ENCODE peak calls at places on chromosomes 4 and X, in seven cellular contexts. One of them, this sample, is unnamed.

GRCh38 chr4:7971159-7971631 is 31.5 kb upstream of the AFAP1 start:
- DNase-seq in central memory CD4-positive, alpha-beta T cell: no peak
- DNase-seq in NCI-H774: no peak
- DNase-seq in RKO: no peak
- DNase-seq in small intestine: no peak
- DNase-seq in adipocyte: no peak
- DNase-seq in heart right ventricle: no peak
- DNase-seq in this sample: no peak

GRCh38 chr4:148589182-148589581 is 147.0 kb upstream of the NR3C2 start:
- DNase-seq in small intestine: no peak
- DNase-seq in adipocyte: no peak
- DNase-seq in NCI-H774: no peak
- DNase-seq in central memory CD4-positive, alpha-beta T cell: no peak
- DNase-seq in RKO: no peak
- DNase-seq in heart right ventricle: no peak
- DNase-seq in this sample: no peak

GRCh38 chr4:145484240-145484846 is 2.7 kb downstream of the SMAD1 start:
- DNase-seq in central memory CD4-positive, alpha-beta T cell: no peak
- DNase-seq in small intestine: no peak
- DNase-seq in RKO: peak
- DNase-seq in NCI-H774: no peak
- DNase-seq in heart right ventricle: no peak
- DNase-seq in adipocyte: no peak
- DNase-seq in this sample: no peak

GRCh38 chr4:185640809-185641675 is 105.7 kb upstream of the PDLIM3 start:
- DNase-seq in heart right ventricle: no peak
- DNase-seq in NCI-H774: peak
- DNase-seq in adipocyte: peak
- DNase-seq in RKO: peak
- DNase-seq in central memory CD4-positive, alpha-beta T cell: no peak
- DNase-seq in small intestine: peak
- DNase-seq in this sample: peak

GRCh38 chrX:71871367-71871766 is 39.3 kb upstream of the NHSL2 start:
- DNase-seq in RKO: no peak
- DNase-seq in small intestine: no peak
- DNase-seq in NCI-H774: no peak
- DNase-seq in heart right ventricle: no peak
- DNase-seq in adipocyte: no peak
- DNase-seq in central memory CD4-positive, alpha-beta T cell: no peak
- DNase-seq in this sample: no peak

GRCh38 chr4:73608677-73609594 is 11.3 kb downstream of the RASSF6 start:
- DNase-seq in small intestine: peak
- DNase-seq in adipocyte: peak
- DNase-seq in RKO: peak
- DNase-seq in central memory CD4-positive, alpha-beta T cell: no peak
- DNase-seq in NCI-H774: peak
- DNase-seq in heart right ventricle: no peak
- DNase-seq in this sample: no peak

GRCh38 chr4:122992111-122992510 is 69.7 kb upstream of the NUDT6 start:
- DNase-seq in RKO: peak
- DNase-seq in adipocyte: no peak
- DNase-seq in NCI-H774: no peak
- DNase-seq in heart right ventricle: no peak
- DNase-seq in small intestine: no peak
- DNase-seq in central memory CD4-positive, alpha-beta T cell: no peak
- DNase-seq in this sample: no peak

GRCh38 chr4:8773124-8773931 is 98.3 kb downstream of the HMX1 start:
- DNase-seq in central memory CD4-positive, alpha-beta T cell: no peak
- DNase-seq in NCI-H774: no peak
- DNase-seq in heart right ventricle: no peak
- DNase-seq in RKO: no peak
- DNase-seq in small intestine: no peak
- DNase-seq in adipocyte: no peak
- DNase-seq in this sample: no peak

GRCh38 chrX:150365953-150366911 is 3.1 kb downstream of the MAMLD1 start:
- DNase-seq in heart right ventricle: peak
- DNase-seq in adipocyte: peak
- DNase-seq in small intestine: no peak
- DNase-seq in NCI-H774: no peak
- DNase-seq in central memory CD4-positive, alpha-beta T cell: no peak
- DNase-seq in RKO: peak
- DNase-seq in this sample: peak

GRCh38 chr4:7867191-7867590 is 72.5 kb downstream of the AFAP1 start:
- DNase-seq in small intestine: no peak
- DNase-seq in NCI-H774: no peak
- DNase-seq in central memory CD4-positive, alpha-beta T cell: no peak
- DNase-seq in heart right ventricle: no peak
- DNase-seq in adipocyte: no peak
- DNase-seq in RKO: no peak
- DNase-seq in this sample: no peak

GRCh38 chr4:102823897-102824296 is 3.5 kb downstream of the UBE2D3 start:
- DNase-seq in heart right ventricle: no peak
- DNase-seq in NCI-H774: no peak
- DNase-seq in adipocyte: peak
- DNase-seq in small intestine: peak
- DNase-seq in RKO: peak
- DNase-seq in central memory CD4-positive, alpha-beta T cell: no peak
- DNase-seq in this sample: no peak

GRCh38 chr4:16759781-16760459 is 138.5 kb downstream of the LDB2 start:
- DNase-seq in RKO: no peak
- DNase-seq in heart right ventricle: no peak
- DNase-seq in small intestine: no peak
- DNase-seq in central memory CD4-positive, alpha-beta T cell: no peak
- DNase-seq in adipocyte: peak
- DNase-seq in NCI-H774: no peak
- DNase-seq in this sample: no peak

GRCh38 chr4:189511581-189511980 is 429.1 kb upstream of the FRG1 start:
- DNase-seq in small intestine: no peak
- DNase-seq in NCI-H774: no peak
- DNase-seq in heart right ventricle: no peak
- DNase-seq in adipocyte: no peak
- DNase-seq in central memory CD4-positive, alpha-beta T cell: no peak
- DNase-seq in RKO: no peak
- DNase-seq in this sample: no peak

GRCh38 chr4:76956961-76957738 is 7.6 kb downstream of the SEPTIN11 start:
- DNase-seq in heart right ventricle: peak
- DNase-seq in small intestine: peak
- DNase-seq in adipocyte: no peak
- DNase-seq in NCI-H774: no peak
- DNase-seq in central memory CD4-positive, alpha-beta T cell: no peak
- DNase-seq in RKO: no peak
- DNase-seq in this sample: no peak

GRCh38 chr4:154603033-154603943 is 9.2 kb downstream of the FGG start:
- DNase-seq in RKO: no peak
- DNase-seq in central memory CD4-positive, alpha-beta T cell: no peak
- DNase-seq in NCI-H774: no peak
- DNase-seq in adipocyte: no peak
- DNase-seq in small intestine: no peak
- DNase-seq in heart right ventricle: no peak
- DNase-seq in this sample: no peak

GRCh38 chr4:144594471-144594986 is 51.4 kb upstream of the HHIP start:
- DNase-seq in heart right ventricle: no peak
- DNase-seq in small intestine: no peak
- DNase-seq in adipocyte: no peak
- DNase-seq in central memory CD4-positive, alpha-beta T cell: no peak
- DNase-seq in NCI-H774: no peak
- DNase-seq in RKO: no peak
- DNase-seq in this sample: no peak

GRCh38 chr4:158322119-158322518 is 111.8 kb downstream of the TMEM144 start:
- DNase-seq in RKO: no peak
- DNase-seq in NCI-H774: no peak
- DNase-seq in small intestine: peak
- DNase-seq in heart right ventricle: no peak
- DNase-seq in adipocyte: no peak
- DNase-seq in central memory CD4-positive, alpha-beta T cell: no peak
- DNase-seq in this sample: no peak

GRCh38 chr4:186749611-186750281 is 26.1 kb upstream of the FAT1 start:
- DNase-seq in NCI-H774: no peak
- DNase-seq in small intestine: peak
- DNase-seq in adipocyte: no peak
- DNase-seq in central memory CD4-positive, alpha-beta T cell: no peak
- DNase-seq in heart right ventricle: no peak
- DNase-seq in RKO: no peak
- DNase-seq in this sample: no peak

GRCh38 chr4:7156273-7157139 is 35.8 kb upstream of the SORCS2 start:
- DNase-seq in NCI-H774: no peak
- DNase-seq in heart right ventricle: peak
- DNase-seq in small intestine: no peak
- DNase-seq in central memory CD4-positive, alpha-beta T cell: no peak
- DNase-seq in adipocyte: peak
- DNase-seq in RKO: peak
- DNase-seq in this sample: peak

GRCh38 chr4:55127521-55127920 is 2.1 kb upstream of the KDR start:
- DNase-seq in RKO: no peak
- DNase-seq in heart right ventricle: no peak
- DNase-seq in adipocyte: no peak
- DNase-seq in central memory CD4-positive, alpha-beta T cell: no peak
- DNase-seq in NCI-H774: no peak
- DNase-seq in small intestine: no peak
- DNase-seq in this sample: no peak

GRCh38 chrX:137743414-137743813 is 177.5 kb downstream of the ZIC3 start:
- DNase-seq in RKO: no peak
- DNase-seq in heart right ventricle: no peak
- DNase-seq in NCI-H774: no peak
- DNase-seq in adipocyte: no peak
- DNase-seq in small intestine: no peak
- DNase-seq in central memory CD4-positive, alpha-beta T cell: no peak
- DNase-seq in this sample: no peak

GRCh38 chr4:139030614-139031235 is 15.1 kb downstream of the NOCT start:
- DNase-seq in adipocyte: peak
- DNase-seq in central memory CD4-positive, alpha-beta T cell: peak
- DNase-seq in NCI-H774: peak
- DNase-seq in RKO: peak
- DNase-seq in small intestine: peak
- DNase-seq in heart right ventricle: peak
- DNase-seq in this sample: peak

This sample was measured in GM23338.